ENCODE peak calls at places on chromosomes 5 and 9, in six cellular contexts. V, J, Q, E, Z and K are unnamed samples.

GRCh38 chr5:181207214-181207959 is 2.4 kb upstream of the TRIM7 start:
- DNase-seq in V (peak), J (peak), Q (peak), E (peak), Z (no peak), K (peak)

GRCh38 chr5:150469718-150470470 is 20.4 kb upstream of the RPS14 start:
- DNase-seq in V (no peak), J (no peak), Q (no peak), E (peak), Z (peak), K (peak)

GRCh38 chr9:37174247-37174646 is 53.9 kb downstream of the ZCCHC7 start:
- DNase-seq in V (no peak), J (no peak), Q (no peak), E (no peak), Z (no peak), K (no peak)

GRCh38 chr5:164335837-164336236 is 830.4 kb downstream of the MAT2B start:
- DNase-seq in V (no peak), J (no peak), Q (no peak), E (peak), Z (peak), K (no peak)

GRCh38 chr9:133089271-133089671 is 27.5 kb downstream of the CEL start:
- DNase-seq in V (peak), J (no peak), Q (no peak), E (no peak), Z (no peak), K (no peak)

GRCh38 chr5:134851307-134851923 is 5.6 kb downstream of the C5orf24 start:
- DNase-seq in V (peak), J (no peak), Q (no peak), E (peak), Z (no peak), K (peak)

GRCh38 chr5:91419571-91420537 is 36.7 kb upstream of the ARRDC3 start:
- DNase-seq in V (peak), J (peak), Q (peak), E (peak), Z (peak), K (peak)

GRCh38 chr9:133023117-133023890 is 7.5 kb upstream of the GTF3C5 start:
- DNase-seq in V (peak), J (peak), Q (no peak), E (no peak), Z (no peak), K (no peak)

GRCh38 chr9:69168709-69169217 is 5.3 kb upstream of the TJP2 start:
- DNase-seq in V (peak), J (peak), Q (no peak), E (peak), Z (no peak), K (no peak)

GRCh38 chr5:143404416-143405062 is 1.1 kb upstream of the NR3C1 start:
- DNase-seq in V (peak), J (peak), Q (peak), E (peak), Z (peak), K (peak)

DNA sequence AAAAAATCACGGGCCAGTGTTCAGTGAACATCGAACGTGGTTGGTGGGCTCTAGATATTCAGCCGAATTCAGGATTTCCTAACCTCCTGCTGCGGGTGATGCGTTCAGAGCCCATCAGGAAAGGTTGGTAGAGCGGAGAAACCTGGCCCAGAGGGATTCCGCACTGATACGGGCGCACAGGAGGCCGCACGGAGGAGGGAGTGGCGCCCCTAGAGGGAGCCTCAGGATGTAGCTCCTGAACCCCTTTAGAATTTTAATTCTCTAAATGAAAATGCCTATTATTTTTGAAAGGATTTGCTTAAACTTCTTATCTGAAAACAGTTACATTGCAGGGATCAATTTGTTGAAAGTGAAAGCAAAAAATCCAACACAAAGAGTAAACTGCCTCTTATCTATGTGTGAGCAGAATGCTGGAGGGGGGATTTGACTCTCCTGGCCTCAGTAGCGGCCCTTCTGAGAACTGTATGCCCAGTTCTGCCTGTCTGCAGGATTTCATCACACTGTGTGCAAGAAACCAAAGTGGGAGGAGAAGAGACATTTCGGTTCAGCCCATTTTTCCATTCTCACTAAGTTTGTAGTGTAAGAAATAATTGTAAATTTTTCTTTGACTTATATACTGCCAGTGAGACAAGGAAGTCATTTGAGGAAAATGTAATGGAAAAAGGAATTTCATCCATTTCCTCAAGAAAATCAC is 75.9 kb downstream of the TENT4A start:
- DNase-seq in V (peak), J (no peak), Q (no peak), E (no peak), Z (no peak), K (no peak)
- TF ChIP-seq CTCF in V (no peak), J (no peak), Q (no peak), E (no peak), Z (no peak), K (no peak)

GRCh38 chr9:136671646-136672430 is 9.1 kb downstream of the EGFL7 start:
- DNase-seq in V (peak), J (no peak), Q (no peak), E (peak), Z (no peak), K (peak)
- TF ChIP-seq CTCF in V (peak), J (peak), Q (no peak), E (peak), Z (peak), K (peak)

GRCh38 chr9:88077071-88077617 is 61.1 kb downstream of the SPATA31C2 start:
- DNase-seq in V (no peak), J (no peak), Q (no peak), E (peak), Z (no peak), K (no peak)

GRCh38 chr9:88074931-88075330 is 63.3 kb downstream of the SPATA31C2 start:
- DNase-seq in V (no peak), J (no peak), Q (no peak), E (no peak), Z (no peak), K (no peak)

GRCh38 chr9:88075966-88076285 is 62.3 kb downstream of the SPATA31C2 start:
- DNase-seq in V (no peak), J (no peak), Q (no peak), E (no peak), Z (no peak), K (no peak)

GRCh38 chr9:88072831-88073365 is 65.4 kb downstream of the SPATA31C2 start:
- DNase-seq in V (no peak), J (no peak), Q (no peak), E (no peak), Z (no peak), K (no peak)

DNA sequence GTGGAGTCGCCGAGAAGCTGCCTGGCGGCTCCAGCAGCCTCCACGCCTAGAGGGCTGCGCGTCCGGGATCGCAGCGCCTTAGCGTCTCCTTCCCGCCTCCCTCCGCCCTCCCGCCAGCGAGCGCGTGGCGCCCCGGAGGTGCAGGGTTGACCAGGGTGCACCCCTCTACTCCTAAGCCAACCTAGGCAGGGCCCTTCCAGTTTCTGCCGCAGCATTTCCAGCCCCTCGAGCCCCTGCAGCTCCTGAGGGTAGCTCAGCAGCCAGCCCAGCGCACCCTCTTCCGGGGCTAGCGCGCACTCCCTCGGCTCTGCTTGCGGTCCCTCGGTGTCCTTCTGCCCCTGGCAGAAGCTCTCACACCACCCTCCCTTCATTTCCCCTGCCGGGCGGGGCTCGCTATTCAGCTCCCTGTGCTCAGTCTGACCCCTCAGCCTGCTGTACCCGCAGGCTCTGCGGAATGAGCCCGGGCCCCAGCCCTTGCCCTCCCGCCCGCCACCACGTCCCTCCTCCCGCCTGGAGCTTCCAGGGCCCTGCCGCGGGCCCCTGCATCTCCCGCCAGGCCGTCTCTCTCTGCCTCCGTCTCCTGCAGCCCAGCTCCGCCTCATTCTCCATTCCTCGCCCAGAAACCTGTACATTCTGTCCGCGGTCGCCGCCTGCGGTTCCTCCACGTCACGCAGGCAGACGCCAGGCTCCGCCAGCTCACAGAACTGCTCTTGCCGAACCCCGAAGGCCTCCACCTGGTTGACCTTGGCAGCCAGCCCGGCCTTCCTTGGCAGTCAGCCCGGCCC is 61.8 kb downstream of the SPATA31C2 start:
- DNase-seq in V (peak), J (peak), Q (peak), E (peak), Z (peak), K (peak)
- TF ChIP-seq CTCF in V (no peak), J (peak), Q (no peak), E (no peak), Z (peak), K (no peak)

GRCh38 chr5:113513384-113514262 is at the start of gene YTHDC2:
- DNase-seq in V (peak), J (peak), Q (peak), E (peak), Z (peak), K (peak)

GRCh38 chr5:113514263-113514590 is 733 bp downstream of the YTHDC2 start:
- DNase-seq in V (no peak), J (no peak), Q (no peak), E (peak), Z (no peak), K (no peak)

GRCh38 chr5:113512341-113512740 is 1.2 kb upstream of the YTHDC2 start:
- DNase-seq in V (no peak), J (no peak), Q (no peak), E (no peak), Z (no peak), K (no peak)

GRCh38 chr5:113508756-113509155 is 4.7 kb upstream of the YTHDC2 start:
- DNase-seq in V (no peak), J (no peak), Q (no peak), E (no peak), Z (no peak), K (no peak)

DNA sequence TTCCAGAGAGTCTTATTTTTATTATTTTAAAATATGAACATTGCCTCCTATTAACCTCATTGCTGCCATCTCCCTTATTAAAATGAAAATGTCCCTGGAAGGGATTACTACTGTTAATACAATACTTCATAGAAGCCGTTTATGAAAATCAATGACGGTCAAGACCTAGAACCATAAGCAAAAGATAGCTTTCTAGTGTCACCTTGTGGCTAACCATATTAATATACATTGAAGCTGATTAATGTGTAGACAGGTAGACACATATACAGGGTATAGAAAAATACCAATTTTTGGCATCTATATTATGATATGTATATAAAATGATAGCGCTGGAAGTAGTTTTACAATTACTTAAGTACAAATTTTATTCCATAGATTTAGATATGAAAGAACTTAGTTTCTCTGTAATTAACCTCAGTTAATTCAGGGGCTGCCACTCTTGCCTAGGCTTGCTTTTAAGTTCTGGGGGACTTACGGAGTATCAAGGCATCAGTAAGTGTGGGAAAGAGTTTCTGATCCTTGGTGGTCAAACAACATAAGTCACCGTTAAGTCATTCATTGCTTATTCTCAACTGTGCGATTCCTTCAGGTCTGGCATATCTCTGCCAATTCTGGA is 2.5 kb upstream of the YTHDC2 start:
- DNase-seq in V (peak), J (no peak), Q (no peak), E (peak), Z (peak), K (peak)
- TF ChIP-seq CTCF in V (no peak), J (peak), Q (peak), E (peak), Z (peak), K (peak)

GRCh38 chr5:4514067-4514648 is 626.0 kb upstream of the ADAMTS16 start:
- DNase-seq in V (no peak), J (no peak), Q (no peak), E (peak), Z (no peak), K (no peak)

GRCh38 chr5:4513381-4513780 is 626.7 kb upstream of the ADAMTS16 start:
- DNase-seq in V (no peak), J (no peak), Q (no peak), E (peak), Z (no peak), K (no peak)

GRCh38 chr5:4511996-4512656 is 628.0 kb upstream of the ADAMTS16 start:
- DNase-seq in V (peak), J (no peak), Q (peak), E (peak), Z (no peak), K (no peak)
- TF ChIP-seq CTCF in V (peak), J (no peak), Q (no peak), E (peak), Z (no peak), K (no peak)

DNA sequence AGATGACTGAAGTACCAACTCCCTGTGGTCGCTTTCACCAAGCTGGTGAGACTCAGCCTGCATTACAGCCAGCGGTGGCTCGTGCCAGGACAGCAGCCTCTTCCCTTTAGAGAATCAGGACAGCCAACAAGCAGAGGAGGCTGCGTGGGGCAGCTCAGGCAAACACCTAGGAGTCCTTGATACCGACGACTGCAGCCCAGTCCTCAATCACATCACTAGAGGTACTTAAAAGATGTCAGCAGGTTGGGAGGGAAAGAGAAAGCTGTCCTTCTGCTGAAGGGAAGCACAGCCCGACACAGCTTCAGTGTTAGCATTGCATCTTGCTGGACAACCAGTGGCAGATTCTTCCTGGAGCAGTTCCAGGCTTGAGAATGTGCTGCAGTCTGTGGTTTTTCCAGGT is 230.4 kb downstream of the SYK start:
- DNase-seq in V (no peak), J (no peak), Q (no peak), E (no peak), Z (no peak), K (no peak)
- TF ChIP-seq CTCF in V (no peak), J (no peak), Q (no peak), E (no peak), Z (no peak), K (no peak)